ENCODE peak calls at places on chromosomes 12 and 14, in six cellular contexts. One of them, this sample, is unnamed.

GRCh38 chr14:72439707-72440106 is 454.2 kb downstream of the DPF3 start:
- DNase-seq in colonic mucosa: no peak
- DNase-seq in ascending aorta: no peak
- DNase-seq in tibial nerve: no peak
- DNase-seq in A549: no peak
- DNase-seq in left ventricle myocardium inferior: no peak
- DNase-seq in this sample: no peak

GRCh38 chr12:58787021-58787760 is 133.1 kb downstream of the LRIG3 start:
- DNase-seq in tibial nerve: no peak
- DNase-seq in colonic mucosa: no peak
- DNase-seq in A549: no peak
- DNase-seq in ascending aorta: no peak
- DNase-seq in left ventricle myocardium inferior: no peak
- DNase-seq in this sample: no peak

GRCh38 chr12:108856428-108857157 is 790 bp downstream of the SSH1 start:
- DNase-seq in left ventricle myocardium inferior: peak; percentile 83
- DNase-seq in A549: no peak
- DNase-seq in colonic mucosa: peak; percentile 84
- DNase-seq in tibial nerve: peak; percentile 54
- DNase-seq in ascending aorta: peak; percentile 88
- DNase-seq in this sample: peak; percentile 90

GRCh38 chr14:51860164-51860835 is at the start of gene GNG2:
- DNase-seq in tibial nerve: peak; percentile 79
- DNase-seq in colonic mucosa: peak; percentile 88
- DNase-seq in ascending aorta: peak; percentile 82
- DNase-seq in A549: peak; percentile 40
- DNase-seq in left ventricle myocardium inferior: peak; percentile 87
- DNase-seq in this sample: peak; percentile 86

GRCh38 chr14:52701223-52701622 is 5.8 kb upstream of the PSMC6 start:
- DNase-seq in tibial nerve: no peak
- DNase-seq in left ventricle myocardium inferior: no peak
- DNase-seq in colonic mucosa: no peak
- DNase-seq in ascending aorta: no peak
- DNase-seq in A549: no peak
- DNase-seq in this sample: no peak

GRCh38 chr12:92745874-92746553 is 43.2 kb downstream of the PLEKHG7 start:
- DNase-seq in colonic mucosa: peak; percentile 48
- DNase-seq in ascending aorta: peak; percentile 91
- DNase-seq in A549: peak; percentile 72
- DNase-seq in left ventricle myocardium inferior: peak; percentile 83
- DNase-seq in tibial nerve: peak; percentile 70
- DNase-seq in this sample: peak; percentile 87

GRCh38 chr12:122527478-122527944 is 462 bp downstream of the KNTC1 start:
- DNase-seq in colonic mucosa: peak; percentile 38
- DNase-seq in tibial nerve: no peak
- DNase-seq in A549: peak; percentile 27
- DNase-seq in left ventricle myocardium inferior: peak; percentile 18
- DNase-seq in ascending aorta: no peak
- DNase-seq in this sample: no peak

GRCh38 chr14:50559990-50560928 is at the start of gene ATL1:
- DNase-seq in colonic mucosa: peak; percentile 63
- DNase-seq in A549: peak; percentile 48
- DNase-seq in tibial nerve: peak; percentile 68
- DNase-seq in left ventricle myocardium inferior: peak; percentile 75
- DNase-seq in ascending aorta: peak; percentile 86
- DNase-seq in this sample: peak; percentile 77

GRCh38 chr14:23183076-23183475 is 384 bp downstream of the SLC7A8 start:
- DNase-seq in A549: no peak
- DNase-seq in colonic mucosa: no peak
- DNase-seq in ascending aorta: no peak
- DNase-seq in left ventricle myocardium inferior: no peak
- DNase-seq in tibial nerve: no peak
- DNase-seq in this sample: no peak

GRCh38 chr12:55697686-55698085 is 10.0 kb downstream of the ITGA7 start:
- DNase-seq in ascending aorta: no peak
- DNase-seq in tibial nerve: no peak
- DNase-seq in A549: no peak
- DNase-seq in colonic mucosa: no peak
- DNase-seq in left ventricle myocardium inferior: no peak
- DNase-seq in this sample: peak; percentile 31

GRCh38 chr14:60090864-60091519 is 731 bp upstream of the PCNX4 start:
- DNase-seq in A549: peak; percentile 51
- DNase-seq in ascending aorta: peak; percentile 73
- DNase-seq in tibial nerve: peak; percentile 51
- DNase-seq in colonic mucosa: peak; percentile 62
- DNase-seq in left ventricle myocardium inferior: peak; percentile 33
- DNase-seq in this sample: peak; percentile 53

GRCh38 chr12:55722948-55723347 is 2.8 kb downstream of the RDH5 start:
- DNase-seq in tibial nerve: no peak
- DNase-seq in colonic mucosa: no peak
- DNase-seq in ascending aorta: no peak
- DNase-seq in left ventricle myocardium inferior: no peak
- DNase-seq in A549: no peak
- DNase-seq in this sample: peak; percentile 59

GRCh38 chr14:65062096-65063075 is 39.9 kb downstream of the MAX start:
- DNase-seq in ascending aorta: no peak
- DNase-seq in A549: no peak
- DNase-seq in tibial nerve: no peak
- DNase-seq in colonic mucosa: no peak
- DNase-seq in left ventricle myocardium inferior: no peak
- DNase-seq in this sample: no peak

GRCh38 chr12:125053821-125054220 is 11.4 kb upstream of the AACS start:
- DNase-seq in left ventricle myocardium inferior: no peak
- DNase-seq in tibial nerve: peak; percentile 73
- DNase-seq in colonic mucosa: no peak
- DNase-seq in A549: no peak
- DNase-seq in ascending aorta: no peak
- DNase-seq in this sample: peak; percentile 83

GRCh38 chr12:90301734-90302133 is 593.1 kb upstream of the ATP2B1 start:
- DNase-seq in A549: no peak
- DNase-seq in colonic mucosa: no peak
- DNase-seq in ascending aorta: no peak
- DNase-seq in tibial nerve: no peak
- DNase-seq in left ventricle myocardium inferior: no peak
- DNase-seq in this sample: no peak

GRCh38 chr14:57323703-57324102 is 54.9 kb downstream of the AP5M1 start:
- DNase-seq in A549: no peak
- DNase-seq in tibial nerve: no peak
- DNase-seq in left ventricle myocardium inferior: no peak
- DNase-seq in colonic mucosa: no peak
- DNase-seq in ascending aorta: no peak
- DNase-seq in this sample: no peak

GRCh38 chr12:89700191-89700810 is 8.3 kb downstream of the ATP2B1 start:
- DNase-seq in tibial nerve: no peak
- DNase-seq in colonic mucosa: no peak
- DNase-seq in left ventricle myocardium inferior: no peak
- DNase-seq in A549: no peak
- DNase-seq in ascending aorta: no peak
- DNase-seq in this sample: no peak

GRCh38 chr14:104397956-104398355 is 181.6 kb upstream of the C14orf180 start:
- DNase-seq in ascending aorta: no peak
- DNase-seq in tibial nerve: no peak
- DNase-seq in left ventricle myocardium inferior: no peak
- DNase-seq in colonic mucosa: no peak
- DNase-seq in A549: no peak
- DNase-seq in this sample: no peak

GRCh38 chr12:89451876-89452275 is 72.7 kb downstream of the GALNT4 start:
- DNase-seq in left ventricle myocardium inferior: peak; percentile 25
- DNase-seq in colonic mucosa: no peak
- DNase-seq in ascending aorta: peak; percentile 69
- DNase-seq in tibial nerve: no peak
- DNase-seq in A549: no peak
- DNase-seq in this sample: peak; percentile 53

GRCh38 chr14:43651185-43651787 is 855.8 kb downstream of the FSCB start:
- DNase-seq in colonic mucosa: no peak
- DNase-seq in tibial nerve: no peak
- DNase-seq in ascending aorta: no peak
- DNase-seq in left ventricle myocardium inferior: no peak
- DNase-seq in A549: no peak
- DNase-seq in this sample: no peak

GRCh38 chr12:124747426-124748161 is 116.1 kb downstream of the SCARB1 start:
- DNase-seq in ascending aorta: no peak
- DNase-seq in left ventricle myocardium inferior: no peak
- DNase-seq in tibial nerve: no peak
- DNase-seq in colonic mucosa: peak; percentile 51
- DNase-seq in A549: peak; percentile 97
- DNase-seq in this sample: no peak

GRCh38 chr14:95162641-95163040 is 5.3 kb upstream of the DICER1 start:
- DNase-seq in colonic mucosa: no peak
- DNase-seq in left ventricle myocardium inferior: no peak
- DNase-seq in tibial nerve: no peak
- DNase-seq in A549: no peak
- DNase-seq in ascending aorta: no peak
- DNase-seq in this sample: no peak

GRCh38 chr12:54277823-54278276 is 2.1 kb downstream of the CBX5 start:
- DNase-seq in colonic mucosa: no peak
- DNase-seq in A549: no peak
- DNase-seq in ascending aorta: no peak
- DNase-seq in left ventricle myocardium inferior: no peak
- DNase-seq in tibial nerve: no peak
- DNase-seq in this sample: no peak

DNA sequence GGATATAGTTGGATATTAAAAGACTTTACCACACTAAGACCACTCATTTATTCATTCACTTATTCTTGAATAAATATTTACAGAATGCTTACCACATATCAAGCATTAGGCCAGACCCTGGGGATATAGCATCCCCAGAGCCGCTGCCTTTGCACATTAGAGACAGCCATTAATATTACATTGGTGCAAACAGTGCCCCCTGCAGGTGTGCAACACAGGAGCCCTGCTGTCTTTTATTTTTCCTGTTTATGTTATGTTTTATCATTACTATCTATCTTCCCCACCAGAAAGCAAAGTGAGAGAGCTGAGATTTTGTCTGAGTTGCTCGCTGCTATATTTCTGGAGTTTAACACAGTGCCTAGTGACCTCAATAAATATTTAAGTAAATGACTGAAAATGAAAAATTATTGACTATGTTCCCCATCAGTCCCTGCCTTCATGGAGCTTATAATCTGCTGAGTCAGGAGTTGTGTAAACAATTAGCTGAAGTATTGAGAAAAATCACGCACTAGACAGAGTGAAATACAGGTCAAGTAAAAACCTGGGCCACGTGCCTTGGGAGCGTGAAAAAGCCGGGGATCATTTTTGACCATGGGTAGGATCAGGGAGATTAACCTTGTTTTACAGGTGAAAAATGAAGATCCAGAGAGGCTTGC is 301.6 kb downstream of the PCNX1 start:
- DNase-seq in ascending aorta: no peak
- DNase-seq in tibial nerve: no peak
- DNase-seq in colonic mucosa: no peak
- DNase-seq in A549: no peak
- DNase-seq in left ventricle myocardium inferior: no peak
- DNase-seq in this sample: no peak
- TF ChIP-seq CTCF in ascending aorta: no peak
- TF ChIP-seq CTCF in tibial nerve: no peak
- TF ChIP-seq CTCF in colonic mucosa: no peak
- TF ChIP-seq CTCF in A549: no peak
- TF ChIP-seq CTCF in left ventricle myocardium inferior: no peak
- TF ChIP-seq CTCF in this sample: no peak

DNA sequence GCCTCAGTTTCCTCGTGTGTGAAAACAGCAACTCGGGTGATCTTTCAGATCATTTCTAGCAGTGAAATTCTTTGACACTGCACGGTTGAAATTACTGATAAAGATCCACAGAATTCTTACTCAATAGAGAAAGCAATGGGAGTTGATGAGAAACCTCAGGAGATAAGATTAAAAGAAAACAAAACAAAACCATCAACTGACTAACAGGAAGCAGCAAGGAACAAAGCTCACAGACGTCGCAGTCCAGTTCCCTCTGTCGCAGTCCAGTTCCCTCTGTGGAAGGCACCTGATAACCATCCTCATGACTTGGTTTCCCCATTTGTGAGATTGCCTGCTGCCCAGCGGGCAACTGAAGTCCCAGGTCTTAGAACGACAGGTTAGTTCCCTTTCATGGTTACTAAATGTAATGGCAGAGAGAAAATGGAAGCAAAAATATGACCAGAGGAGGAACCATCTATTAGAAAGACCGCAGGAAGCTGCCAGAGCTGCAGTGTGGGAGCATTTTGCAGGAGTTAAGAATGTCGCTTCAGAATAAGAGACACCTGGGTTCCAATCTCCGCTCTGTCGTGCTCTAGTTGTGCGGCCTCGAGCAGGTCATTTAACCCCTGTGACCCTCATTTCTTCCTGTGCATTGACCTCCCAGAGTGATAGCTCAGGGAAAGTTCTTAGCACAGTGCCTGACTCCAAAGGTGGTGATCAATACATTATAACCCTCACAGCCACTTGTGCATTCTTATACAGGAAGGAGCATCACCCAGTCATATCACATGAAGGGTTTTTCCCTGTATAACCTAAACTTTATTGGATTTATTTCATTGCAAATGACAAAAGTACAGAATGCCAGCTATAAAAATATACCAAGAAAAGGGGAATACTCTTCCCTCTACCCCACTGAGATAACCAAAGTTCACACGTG is 5.1 kb upstream of the MED13L start:
- DNase-seq in left ventricle myocardium inferior: no peak
- DNase-seq in colonic mucosa: no peak
- DNase-seq in tibial nerve: no peak
- DNase-seq in A549: no peak
- DNase-seq in ascending aorta: no peak
- DNase-seq in this sample: no peak
- H3K4me3 ChIP-seq in left ventricle myocardium inferior: peak overlapping the region; percentile 33
- H3K4me3 ChIP-seq in colonic mucosa: no peak overlapping the region
- H3K4me3 ChIP-seq in tibial nerve: no peak overlapping the region
- H3K4me3 ChIP-seq in A549: no peak overlapping the region
- H3K4me3 ChIP-seq in ascending aorta: peak overlapping the region; percentile 23
- H3K4me3 ChIP-seq in this sample: peak overlapping the region; percentile 27

GRCh38 chr12:7555752-7556151 is 52.2 kb upstream of the CD163 start:
- DNase-seq in A549: no peak
- DNase-seq in tibial nerve: no peak
- DNase-seq in left ventricle myocardium inferior: no peak
- DNase-seq in colonic mucosa: no peak
- DNase-seq in ascending aorta: no peak
- DNase-seq in this sample: no peak
- H3K27ac ChIP-seq in A549: no peak overlapping the region
- H3K27ac ChIP-seq in tibial nerve: peak overlapping the region; percentile 53
- H3K27ac ChIP-seq in left ventricle myocardium inferior: peak overlapping the region; percentile 52
- H3K27ac ChIP-seq in colonic mucosa: no peak overlapping the region
- H3K27ac ChIP-seq in ascending aorta: peak overlapping the region; percentile 59
- H3K27ac ChIP-seq in this sample: no peak overlapping the region

GRCh38 chr14:100602621-100603020 is 15.4 kb upstream of the BEGAIN start:
- DNase-seq in colonic mucosa: no peak
- DNase-seq in left ventricle myocardium inferior: no peak
- DNase-seq in ascending aorta: no peak
- DNase-seq in A549: no peak
- DNase-seq in tibial nerve: no peak
- DNase-seq in this sample: no peak

GRCh38 chr14:100604126-100604501 is 16.9 kb upstream of the BEGAIN start:
- DNase-seq in A549: no peak
- DNase-seq in left ventricle myocardium inferior: no peak
- DNase-seq in colonic mucosa: no peak
- DNase-seq in tibial nerve: no peak
- DNase-seq in ascending aorta: no peak
- DNase-seq in this sample: no peak

GRCh38 chr14:100603341-100604125 is 16.3 kb upstream of the BEGAIN start:
- DNase-seq in tibial nerve: no peak
- DNase-seq in A549: no peak
- DNase-seq in left ventricle myocardium inferior: no peak
- DNase-seq in colonic mucosa: no peak
- DNase-seq in ascending aorta: no peak
- DNase-seq in this sample: no peak

GRCh38 chr14:100601064-100601463 is 13.8 kb upstream of the BEGAIN start:
- DNase-seq in left ventricle myocardium inferior: no peak
- DNase-seq in ascending aorta: no peak
- DNase-seq in colonic mucosa: no peak
- DNase-seq in tibial nerve: no peak
- DNase-seq in A549: no peak
- DNase-seq in this sample: no peak

GRCh38 chr14:100601914-100602313 is 14.7 kb upstream of the BEGAIN start:
- DNase-seq in ascending aorta: no peak
- DNase-seq in left ventricle myocardium inferior: no peak
- DNase-seq in A549: no peak
- DNase-seq in tibial nerve: no peak
- DNase-seq in colonic mucosa: no peak
- DNase-seq in this sample: no peak
- TF ChIP-seq CTCF in ascending aorta: no peak
- TF ChIP-seq CTCF in left ventricle myocardium inferior: no peak
- TF ChIP-seq CTCF in A549: no peak
- TF ChIP-seq CTCF in tibial nerve: no peak
- TF ChIP-seq CTCF in colonic mucosa: no peak
- TF ChIP-seq CTCF in this sample: no peak